ENCODE peak calls at places on chromosomes 5 and 9, in four cellular contexts. One of them, this sample, is unnamed. For H3K4me1, the result is how much of the 10 kb centered on the place peaks cover.

GRCh38 chr5:96794757-96795156 is 13.0 kb downstream of the ERAP1 start:
- DNase-seq in endothelial cell of umbilical vein: no peak
- DNase-seq in K562: no peak
- DNase-seq in HepG2: no peak
- DNase-seq in this sample: no peak

GRCh38 chr9:123267481-123268239 is 726 bp downstream of the STRBP start:
- DNase-seq in endothelial cell of umbilical vein: no peak
- DNase-seq in K562: peak
- DNase-seq in HepG2: no peak
- DNase-seq in this sample: no peak

GRCh38 chr5:40227927-40228326 is 451.8 kb upstream of the PTGER4 start:
- DNase-seq in endothelial cell of umbilical vein: no peak
- DNase-seq in K562: no peak
- DNase-seq in HepG2: no peak
- DNase-seq in this sample: no peak

GRCh38 chr5:146825033-146825432 is 53.5 kb downstream of the PPP2R2B start:
- DNase-seq in endothelial cell of umbilical vein: peak
- DNase-seq in K562: no peak
- DNase-seq in HepG2: peak
- DNase-seq in this sample: no peak

GRCh38 chr9:121860744-121861143 is 209.3 kb downstream of the DAB2IP start:
- DNase-seq in endothelial cell of umbilical vein: peak
- DNase-seq in K562: no peak
- DNase-seq in HepG2: no peak
- DNase-seq in this sample: no peak

GRCh38 chr5:134503088-134503936 is 22.2 kb upstream of the JADE2 start:
- DNase-seq in endothelial cell of umbilical vein: peak
- DNase-seq in K562: peak
- DNase-seq in HepG2: peak
- DNase-seq in this sample: no peak

GRCh38 chr9:87239312-87239711 is 258.4 kb upstream of the DAPK1 start:
- DNase-seq in endothelial cell of umbilical vein: no peak
- DNase-seq in K562: no peak
- DNase-seq in HepG2: no peak
- DNase-seq in this sample: peak

GRCh38 chr9:3337515-3337914 is 188.3 kb downstream of the RFX3 start:
- DNase-seq in endothelial cell of umbilical vein: peak
- DNase-seq in K562: no peak
- DNase-seq in HepG2: no peak
- DNase-seq in this sample: no peak

GRCh38 chr5:52844885-52845284 is 57.2 kb downstream of the ITGA1 start:
- DNase-seq in endothelial cell of umbilical vein: peak
- DNase-seq in K562: no peak
- DNase-seq in HepG2: no peak
- DNase-seq in this sample: no peak

GRCh38 chr9:99720455-99721050 is 101.1 kb upstream of the NR4A3 start:
- DNase-seq in endothelial cell of umbilical vein: no peak
- DNase-seq in K562: no peak
- DNase-seq in HepG2: no peak
- DNase-seq in this sample: no peak

GRCh38 chr5:65338606-65339151 is 143.0 kb downstream of the ADAMTS6 start:
- DNase-seq in endothelial cell of umbilical vein: no peak
- DNase-seq in K562: no peak
- DNase-seq in HepG2: no peak
- DNase-seq in this sample: no peak

GRCh38 chr9:95140821-95141220 is 176.7 kb downstream of the FANCC start:
- DNase-seq in endothelial cell of umbilical vein: no peak
- DNase-seq in K562: no peak
- DNase-seq in HepG2: no peak
- DNase-seq in this sample: no peak

GRCh38 chr9:131304676-131305366 is 15.3 kb downstream of the PLPP7 start:
- DNase-seq in endothelial cell of umbilical vein: no peak
- DNase-seq in K562: no peak
- DNase-seq in HepG2: peak
- DNase-seq in this sample: no peak

GRCh38 chr9:37056086-37056485 is 22.0 kb upstream of the PAX5 start:
- DNase-seq in endothelial cell of umbilical vein: no peak
- DNase-seq in K562: no peak
- DNase-seq in HepG2: no peak
- DNase-seq in this sample: no peak

GRCh38 chr5:105885266-105885665 is 1785.5 kb downstream of the EFNA5 start:
- DNase-seq in endothelial cell of umbilical vein: no peak
- DNase-seq in K562: no peak
- DNase-seq in HepG2: no peak
- DNase-seq in this sample: no peak

GRCh38 chr9:131494296-131494870 is 8.3 kb upstream of the POMT1 start:
- DNase-seq in endothelial cell of umbilical vein: no peak
- DNase-seq in K562: no peak
- DNase-seq in HepG2: no peak
- DNase-seq in this sample: no peak

GRCh38 chr5:87780831-87781760 is 368.4 kb upstream of the CCNH start:
- DNase-seq in endothelial cell of umbilical vein: peak
- DNase-seq in K562: peak
- DNase-seq in HepG2: peak
- DNase-seq in this sample: no peak

GRCh38 chr9:106893088-106893487 is 30.1 kb downstream of the ZNF462 start:
- DNase-seq in endothelial cell of umbilical vein: peak
- DNase-seq in K562: no peak
- DNase-seq in HepG2: no peak
- DNase-seq in this sample: no peak

GRCh38 chr5:181265092-181265671 is 4.2 kb upstream of the TRIM52 start:
- DNase-seq in endothelial cell of umbilical vein: no peak
- DNase-seq in K562: no peak
- DNase-seq in HepG2: no peak
- DNase-seq in this sample: no peak

DNA sequence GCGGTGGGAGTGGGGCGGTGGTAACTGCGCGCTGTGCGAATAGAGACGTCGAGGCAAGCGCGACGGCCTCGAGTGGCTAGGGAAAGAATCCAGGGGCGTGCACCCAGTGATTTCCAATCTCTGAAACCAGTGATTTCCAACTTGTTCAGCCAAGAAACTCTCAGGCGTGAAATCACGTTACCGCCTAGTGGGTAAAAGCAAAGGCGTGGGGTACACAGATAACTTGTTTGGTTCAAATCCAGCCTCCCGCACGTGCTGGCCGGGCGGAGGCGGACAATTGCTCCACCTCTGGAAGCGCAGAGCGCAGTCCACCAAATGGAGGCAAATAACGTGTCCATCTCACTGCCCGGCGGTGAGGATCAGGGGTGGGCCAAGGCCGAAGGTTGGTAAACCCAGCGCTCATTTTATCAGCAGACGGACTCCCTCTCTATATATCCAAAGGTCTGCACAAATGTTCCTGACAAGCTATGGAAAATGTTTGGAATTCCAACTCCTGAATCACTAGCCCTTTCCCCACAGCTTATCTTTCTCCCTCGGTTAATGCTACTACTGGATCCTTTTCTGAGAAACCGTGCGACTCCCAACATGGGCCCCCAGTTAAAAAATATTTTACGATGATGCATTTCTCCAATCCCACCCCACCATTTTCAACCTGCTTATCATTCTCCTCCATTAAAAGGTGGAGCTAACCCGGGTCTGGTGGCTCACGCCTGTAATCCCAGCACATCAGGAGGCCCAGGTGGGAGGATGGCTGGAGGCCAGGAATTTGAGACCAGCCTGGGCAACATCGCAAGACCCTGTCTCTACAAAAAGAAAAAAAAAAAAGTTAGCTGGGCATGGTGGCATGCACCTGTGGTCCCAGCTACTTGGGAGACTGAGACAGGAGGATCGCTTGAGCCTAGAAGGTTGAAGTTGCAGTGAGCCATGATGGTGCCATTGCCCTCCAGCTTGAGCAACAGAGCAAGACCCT is 950 bp upstream of the FNBP1 start:
- DNase-seq in endothelial cell of umbilical vein: peak
- DNase-seq in K562: peak
- DNase-seq in HepG2: peak
- DNase-seq in this sample: no peak
- TF ChIP-seq POLR2AphosphoS5 in endothelial cell of umbilical vein: no peak
- TF ChIP-seq POLR2AphosphoS5 in K562: no peak
- TF ChIP-seq POLR2AphosphoS5 in HepG2: no peak
- TF ChIP-seq POLR2AphosphoS5 in this sample: no peak

GRCh38 chr5:29498412-29498811 is 1695.1 kb upstream of the CDH6 start:
- DNase-seq in endothelial cell of umbilical vein: no peak
- DNase-seq in K562: no peak
- DNase-seq in HepG2: no peak
- DNase-seq in this sample: no peak
- H3K4me3 ChIP-seq in endothelial cell of umbilical vein: no peak
- H3K4me3 ChIP-seq in K562: no peak
- H3K4me3 ChIP-seq in HepG2: no peak
- H3K4me3 ChIP-seq in this sample: no peak

GRCh38 chr5:1489754-1490153 is 34.0 kb downstream of the LPCAT1 start:
- DNase-seq in endothelial cell of umbilical vein: no peak
- DNase-seq in K562: no peak
- DNase-seq in HepG2: no peak
- DNase-seq in this sample: no peak
- H3K4me1 ChIP-seq in endothelial cell of umbilical vein: under half
- H3K4me1 ChIP-seq in K562: under half
- H3K4me1 ChIP-seq in HepG2: under half
- H3K4me1 ChIP-seq in this sample: under half

GRCh38 chr5:107544967-107545366 is 125.8 kb downstream of the EFNA5 start:
- DNase-seq in endothelial cell of umbilical vein: no peak
- DNase-seq in K562: no peak
- DNase-seq in HepG2: no peak
- DNase-seq in this sample: peak
- TF ChIP-seq POLR2AphosphoS5 in endothelial cell of umbilical vein: no peak
- TF ChIP-seq POLR2AphosphoS5 in K562: no peak
- TF ChIP-seq POLR2AphosphoS5 in HepG2: no peak
- TF ChIP-seq POLR2AphosphoS5 in this sample: no peak

DNA sequence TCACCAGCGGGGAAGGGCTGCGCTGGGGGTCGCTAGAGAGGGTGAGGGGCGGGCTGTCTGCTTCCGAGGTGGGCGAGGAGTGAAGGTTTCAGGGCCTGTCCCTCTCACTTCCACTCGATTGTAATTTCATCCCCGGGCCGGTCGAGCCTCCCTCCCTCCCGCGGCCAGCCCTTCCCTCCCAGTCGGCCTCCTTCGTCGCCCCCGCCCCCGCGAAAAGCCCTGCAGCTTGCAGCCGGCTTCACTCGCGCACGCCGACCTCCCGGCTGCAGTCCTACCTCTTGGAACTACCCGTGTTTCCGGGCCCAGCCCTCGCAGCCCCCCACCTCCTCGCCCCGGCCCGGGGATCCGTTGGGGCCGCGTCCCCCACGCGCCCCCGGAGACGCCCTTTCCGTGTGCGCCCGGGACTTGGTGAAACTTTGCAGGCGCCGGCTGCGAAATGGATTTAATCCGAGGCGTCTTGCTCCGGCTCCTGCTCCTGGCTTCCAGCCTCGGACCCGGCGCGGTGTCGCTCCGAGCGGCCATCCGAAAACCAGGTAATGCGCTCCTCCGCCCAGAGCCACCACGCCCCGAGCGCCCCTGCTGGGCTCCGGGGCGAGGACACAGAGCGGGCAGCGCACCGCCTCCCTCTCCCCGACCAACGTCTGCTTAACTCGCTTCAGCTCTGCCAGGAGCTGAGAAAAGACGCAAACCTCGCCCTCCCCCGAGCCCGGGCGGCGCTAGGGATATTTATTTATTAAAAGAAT is at the start of gene EGFLAM:
- DNase-seq in endothelial cell of umbilical vein: no peak
- DNase-seq in K562: peak
- DNase-seq in HepG2: no peak
- DNase-seq in this sample: no peak
- H3K4me3 ChIP-seq in endothelial cell of umbilical vein: no peak
- H3K4me3 ChIP-seq in K562: peak
- H3K4me3 ChIP-seq in HepG2: peak
- H3K4me3 ChIP-seq in this sample: peak

GRCh38 chr5:150139334-150139733 is 16.3 kb downstream of the PDGFRB start:
- DNase-seq in endothelial cell of umbilical vein: no peak
- DNase-seq in K562: no peak
- DNase-seq in HepG2: no peak
- DNase-seq in this sample: no peak
- H3K4me1 ChIP-seq in endothelial cell of umbilical vein: under half
- H3K4me1 ChIP-seq in K562: under half
- H3K4me1 ChIP-seq in HepG2: half or more
- H3K4me1 ChIP-seq in this sample: half or more

GRCh38 chr9:129910628-129911567 is 75.6 kb downstream of the USP20 start:
- DNase-seq in endothelial cell of umbilical vein: peak
- DNase-seq in K562: peak
- DNase-seq in HepG2: no peak
- DNase-seq in this sample: no peak

GRCh38 chr9:129904734-129905133 is 69.5 kb downstream of the USP20 start:
- DNase-seq in endothelial cell of umbilical vein: no peak
- DNase-seq in K562: no peak
- DNase-seq in HepG2: no peak
- DNase-seq in this sample: no peak

GRCh38 chr9:129914051-129914450 is 78.8 kb downstream of the USP20 start:
- DNase-seq in endothelial cell of umbilical vein: no peak
- DNase-seq in K562: no peak
- DNase-seq in HepG2: peak
- DNase-seq in this sample: no peak

GRCh38 chr9:129907196-129907595 is 71.9 kb downstream of the USP20 start:
- DNase-seq in endothelial cell of umbilical vein: no peak
- DNase-seq in K562: no peak
- DNase-seq in HepG2: no peak
- DNase-seq in this sample: no peak

GRCh38 chr9:129908846-129909245 is 73.6 kb downstream of the USP20 start:
- DNase-seq in endothelial cell of umbilical vein: no peak
- DNase-seq in K562: no peak
- DNase-seq in HepG2: no peak
- DNase-seq in this sample: no peak
- TF ChIP-seq POLR2AphosphoS5 in endothelial cell of umbilical vein: no peak
- TF ChIP-seq POLR2AphosphoS5 in K562: no peak
- TF ChIP-seq POLR2AphosphoS5 in HepG2: no peak
- TF ChIP-seq POLR2AphosphoS5 in this sample: no peak

DNA sequence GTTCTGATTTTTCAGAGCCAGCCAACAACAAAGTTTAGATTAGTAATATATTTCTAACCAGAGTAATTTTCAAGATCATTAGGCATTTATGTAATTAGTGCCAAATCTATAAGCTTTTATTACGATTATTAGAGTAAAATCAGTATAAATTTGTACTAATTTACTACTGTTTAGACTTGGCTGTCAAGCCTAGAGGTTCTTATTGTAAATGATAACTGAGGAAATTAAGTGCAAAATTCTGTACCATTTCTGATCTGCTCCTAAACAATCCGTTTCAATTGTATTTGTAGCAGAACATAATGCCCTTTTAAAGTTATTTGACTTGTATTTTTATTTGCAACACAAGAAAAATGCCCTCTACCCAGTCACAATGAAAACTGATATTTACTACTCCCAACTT is 1.1 kb upstream of the OTP start:
- DNase-seq in endothelial cell of umbilical vein: no peak
- DNase-seq in K562: no peak
- DNase-seq in HepG2: no peak
- DNase-seq in this sample: no peak
- H3K4me3 ChIP-seq in endothelial cell of umbilical vein: no peak
- H3K4me3 ChIP-seq in K562: no peak
- H3K4me3 ChIP-seq in HepG2: no peak
- H3K4me3 ChIP-seq in this sample: no peak

GRCh38 chr9:35731415-35732184 is 395 bp downstream of the TLN1 start:
- DNase-seq in endothelial cell of umbilical vein: no peak
- DNase-seq in K562: peak
- DNase-seq in HepG2: peak
- DNase-seq in this sample: no peak
- H3K4me1 ChIP-seq in endothelial cell of umbilical vein: half or more
- H3K4me1 ChIP-seq in K562: under half
- H3K4me1 ChIP-seq in HepG2: half or more
- H3K4me1 ChIP-seq in this sample: half or more